ENCODE peak calls at places on chromosome 1, in four cellular contexts. A is A549, R is HepG2, Y is K562. N is an unnamed sample.

GRCh38 chr1:166840309-166841302 is 1.3 kb downstream of the POGK start:
- DNase-seq in Y (peak), A (no peak), R (no peak), N (no peak)

GRCh38 chr1:158020877-158021630 is 27.6 kb downstream of the KIRREL1 start:
- DNase-seq in Y (no peak), A (no peak), R (no peak), N (no peak)

GRCh38 chr1:179807691-179808485 is 64.8 kb downstream of the FAM163A start:
- DNase-seq in A (no peak), R (peak), Y (no peak), N (no peak)

GRCh38 chr1:197302775-197303174 is 34.7 kb downstream of the CRB1 start:
- DNase-seq in R (no peak), A (no peak), Y (no peak), N (no peak)

GRCh38 chr1:9494936-9495758 is 44.1 kb upstream of the SLC25A33 start:
- DNase-seq in R (no peak), A (peak), Y (peak), N (no peak)

GRCh38 chr1:22831729-22832413 is 121.2 kb downstream of the EPHB2 start:
- DNase-seq in A (peak), R (peak), Y (no peak), N (no peak)

GRCh38 chr1:247357781-247358211 is 26.1 kb upstream of the ZNF496 start:
- DNase-seq in A (no peak), Y (no peak), R (no peak), N (peak)

GRCh38 chr1:41728403-41729202 is 190.1 kb downstream of the HIVEP3 start:
- DNase-seq in A (no peak), Y (no peak), R (no peak), N (peak)

GRCh38 chr1:155458111-155458510 is 104.5 kb downstream of the ASH1L start:
- DNase-seq in A (no peak), R (peak), Y (no peak), N (no peak)

GRCh38 chr1:176208034-176208433 is 948 bp upstream of the COP1 start:
- DNase-seq in R (no peak), A (no peak), Y (no peak), N (no peak)

GRCh38 chr1:230083746-230084407 is 16.8 kb downstream of the GALNT2 start:
- DNase-seq in A (no peak), R (no peak), Y (no peak), N (no peak)
- TF ChIP-seq CHD2 in A (no peak), R (no peak), Y (no peak), N (no peak)

GRCh38 chr1:55334140-55334539 is 119.0 kb upstream of the USP24 start:
- DNase-seq in A (no peak), R (no peak), Y (no peak), N (no peak)

GRCh38 chr1:55339681-55340080 is 124.5 kb upstream of the USP24 start:
- DNase-seq in R (no peak), A (no peak), Y (no peak), N (no peak)

GRCh38 chr1:55338448-55338820 is 123.3 kb upstream of the USP24 start:
- DNase-seq in A (no peak), Y (no peak), R (no peak), N (no peak)

GRCh38 chr1:55334797-55335196 is 119.6 kb upstream of the USP24 start:
- DNase-seq in R (no peak), Y (no peak), A (no peak), N (no peak)

DNA sequence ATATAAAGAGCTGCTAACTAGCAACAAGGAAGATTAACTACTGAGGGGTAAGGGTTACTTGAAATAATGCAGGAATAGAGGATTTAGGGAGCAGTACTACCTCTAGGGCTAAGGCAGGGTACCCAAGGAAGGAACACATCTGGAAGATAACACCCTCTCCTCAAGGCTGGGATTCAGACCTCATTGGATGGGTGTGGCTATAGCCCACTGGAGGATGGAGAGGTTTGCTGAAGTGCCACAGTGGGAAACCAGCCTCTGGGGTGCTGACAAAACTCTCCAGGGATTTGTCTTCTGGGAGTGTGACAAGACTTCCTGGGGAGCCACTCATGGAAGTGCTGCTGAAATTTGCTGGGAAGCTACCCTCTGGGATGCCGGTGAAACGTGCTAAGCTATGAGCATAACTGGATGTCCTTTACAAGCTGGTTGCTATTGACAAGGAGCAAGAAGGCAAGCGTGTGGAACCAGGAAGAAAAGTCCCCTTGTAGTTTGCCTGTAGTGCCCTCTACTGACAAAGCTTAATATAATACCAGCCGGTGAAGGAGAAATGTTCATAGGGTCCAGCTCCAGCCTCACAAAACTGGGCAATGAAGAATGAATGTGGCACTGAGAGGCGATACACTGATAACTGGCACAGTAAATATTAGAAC is 122.8 kb upstream of the USP24 start:
- DNase-seq in Y (peak), R (peak), A (peak), N (peak)
- TF ChIP-seq RAD21 in Y (peak), R (peak), A (peak), N (peak)

GRCh38 chr1:110086959-110087358 is 16.5 kb upstream of the ALX3 start:
- DNase-seq in R (no peak), A (no peak), Y (no peak), N (no peak)
- TF ChIP-seq CHD4 in R (no peak), A (no peak), Y (no peak), N (no peak)

DNA sequence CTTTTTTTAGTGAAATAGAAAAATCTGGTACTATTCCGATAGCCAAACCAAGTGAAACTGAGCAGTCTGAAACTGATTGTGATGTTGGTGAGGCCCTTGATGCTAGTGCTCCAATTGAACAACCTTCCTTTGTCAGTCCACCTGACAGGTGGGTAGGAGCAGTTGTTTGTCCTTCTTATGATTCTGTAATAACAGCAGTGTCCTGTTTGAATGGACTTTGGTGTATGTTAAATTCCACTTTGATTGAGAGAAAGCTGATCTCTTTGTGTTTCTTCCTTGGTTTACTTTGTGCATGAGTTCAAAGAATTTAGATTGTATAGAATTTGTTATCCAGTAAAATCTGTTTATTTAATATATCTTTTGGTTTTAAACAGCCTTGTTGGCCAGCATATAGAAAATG is 24.3 kb downstream of the SUCO start:
- DNase-seq in R (peak), A (no peak), Y (no peak), N (no peak)
- TF ChIP-seq CHD2 in R (no peak), A (no peak), Y (no peak), N (no peak)

GRCh38 chr1:213973129-213973528 is 14.6 kb upstream of the PROX1 start:
- DNase-seq in A (no peak), R (no peak), Y (no peak), N (no peak)
- TF ChIP-seq RAD21 in A (no peak), R (no peak), Y (no peak), N (no peak)

GRCh38 chr1:212781225-212781624 is 10.4 kb downstream of the NSL1 start:
- DNase-seq in Y (no peak), R (no peak), A (no peak), N (no peak)

GRCh38 chr1:212777166-212777565 is 14.4 kb downstream of the NSL1 start:
- DNase-seq in Y (no peak), A (no peak), R (no peak), N (no peak)

GRCh38 chr1:212782422-212783154 is 9.0 kb downstream of the NSL1 start:
- DNase-seq in R (peak), A (peak), Y (no peak), N (no peak)

GRCh38 chr1:212783976-212784375 is 7.6 kb downstream of the NSL1 start:
- DNase-seq in R (no peak), Y (no peak), A (no peak), N (no peak)

GRCh38 chr1:212780759-212781158 is 10.8 kb downstream of the NSL1 start:
- DNase-seq in Y (no peak), R (no peak), A (no peak), N (no peak)
- TF ChIP-seq CHD4 in Y (no peak), R (no peak), A (no peak), N (no peak)

GRCh38 chr1:227845519-227845918 is 30.0 kb downstream of the PRSS38 start:
- DNase-seq in Y (no peak), A (no peak), R (no peak), N (no peak)
- TF ChIP-seq CHD2 in Y (no peak), A (no peak), R (no peak), N (no peak)

N was measured in GM12878.